ENCODE peak calls at places on chromosomes 1 and 21, in seven cellular contexts. One of them, this sample, is unnamed.

GRCh38 chr1:5525597-5526384 is 466.4 kb downstream of the NPHP4 start:
- DNase-seq in SK-N-SH: no peak
- DNase-seq in lung: no peak
- DNase-seq in lower lobe of right lung: no peak
- DNase-seq in mucosa of descending colon: no peak
- DNase-seq in hepatocyte: no peak
- DNase-seq in heart right ventricle: no peak
- DNase-seq in this sample: no peak

GRCh38 chr1:205988585-205988995 is 14.6 kb downstream of the RAB7B start:
- DNase-seq in lower lobe of right lung: no peak
- DNase-seq in heart right ventricle: no peak
- DNase-seq in mucosa of descending colon: no peak
- DNase-seq in SK-N-SH: no peak
- DNase-seq in hepatocyte: no peak
- DNase-seq in lung: no peak
- DNase-seq in this sample: no peak

GRCh38 chr1:211616231-211617031 is 37.5 kb upstream of the SLC30A1 start:
- DNase-seq in lower lobe of right lung: no peak
- DNase-seq in heart right ventricle: peak; percentile 69
- DNase-seq in lung: no peak
- DNase-seq in mucosa of descending colon: no peak
- DNase-seq in SK-N-SH: no peak
- DNase-seq in hepatocyte: no peak
- DNase-seq in this sample: no peak

GRCh38 chr1:51671527-51672325 is 54.8 kb downstream of the OSBPL9 start:
- DNase-seq in mucosa of descending colon: no peak
- DNase-seq in lung: no peak
- DNase-seq in SK-N-SH: peak; percentile 16
- DNase-seq in hepatocyte: no peak
- DNase-seq in heart right ventricle: no peak
- DNase-seq in lower lobe of right lung: no peak
- DNase-seq in this sample: no peak

GRCh38 chr1:66752000-66752592 is at the start of gene DYNLT5:
- DNase-seq in SK-N-SH: no peak
- DNase-seq in mucosa of descending colon: peak; percentile 29
- DNase-seq in lower lobe of right lung: peak; percentile 79
- DNase-seq in lung: peak; percentile 54
- DNase-seq in hepatocyte: peak; percentile 46
- DNase-seq in heart right ventricle: peak; percentile 74
- DNase-seq in this sample: no peak

GRCh38 chr1:228088586-228089498 is 6.3 kb downstream of the ARF1 start:
- DNase-seq in SK-N-SH: no peak
- DNase-seq in lung: no peak
- DNase-seq in lower lobe of right lung: peak; percentile 72
- DNase-seq in mucosa of descending colon: no peak
- DNase-seq in hepatocyte: no peak
- DNase-seq in heart right ventricle: no peak
- DNase-seq in this sample: peak; percentile 31

GRCh38 chr1:8858112-8858668 is 20.3 kb downstream of the ENO1 start:
- DNase-seq in lung: no peak
- DNase-seq in mucosa of descending colon: no peak
- DNase-seq in hepatocyte: peak; percentile 60
- DNase-seq in heart right ventricle: peak; percentile 68
- DNase-seq in lower lobe of right lung: no peak
- DNase-seq in SK-N-SH: no peak
- DNase-seq in this sample: no peak

GRCh38 chr1:184685116-184685515 is 69.5 kb downstream of the EDEM3 start:
- DNase-seq in SK-N-SH: no peak
- DNase-seq in lower lobe of right lung: no peak
- DNase-seq in heart right ventricle: no peak
- DNase-seq in lung: no peak
- DNase-seq in mucosa of descending colon: peak; percentile 11
- DNase-seq in hepatocyte: no peak
- DNase-seq in this sample: no peak

GRCh38 chr1:88061106-88061829 is 622.8 kb upstream of the PKN2 start:
- DNase-seq in heart right ventricle: peak; percentile 29
- DNase-seq in hepatocyte: peak; percentile 72
- DNase-seq in lower lobe of right lung: no peak
- DNase-seq in SK-N-SH: peak; percentile 14
- DNase-seq in mucosa of descending colon: peak; percentile 84
- DNase-seq in lung: no peak
- DNase-seq in this sample: no peak

GRCh38 chr1:27523666-27524020 is 33.7 kb upstream of the WASF2 start:
- DNase-seq in SK-N-SH: no peak
- DNase-seq in heart right ventricle: no peak
- DNase-seq in mucosa of descending colon: no peak
- DNase-seq in lower lobe of right lung: no peak
- DNase-seq in hepatocyte: peak; percentile 3
- DNase-seq in lung: no peak
- DNase-seq in this sample: no peak

GRCh38 chr1:201730611-201731010 is 98.3 kb upstream of the IPO9 start:
- DNase-seq in SK-N-SH: no peak
- DNase-seq in lower lobe of right lung: no peak
- DNase-seq in hepatocyte: no peak
- DNase-seq in mucosa of descending colon: no peak
- DNase-seq in heart right ventricle: no peak
- DNase-seq in lung: no peak
- DNase-seq in this sample: no peak

GRCh38 chr1:180842052-180842451 is 70.6 kb upstream of the KIAA1614 start:
- DNase-seq in hepatocyte: no peak
- DNase-seq in mucosa of descending colon: no peak
- DNase-seq in lower lobe of right lung: no peak
- DNase-seq in lung: no peak
- DNase-seq in heart right ventricle: no peak
- DNase-seq in SK-N-SH: peak; percentile 14
- DNase-seq in this sample: no peak

GRCh38 chr1:2322065-2322571 is 69.2 kb downstream of the MORN1 start:
- DNase-seq in heart right ventricle: peak; percentile 81
- DNase-seq in lung: peak; percentile 56
- DNase-seq in hepatocyte: peak; percentile 93
- DNase-seq in SK-N-SH: no peak
- DNase-seq in lower lobe of right lung: peak; percentile 78
- DNase-seq in mucosa of descending colon: no peak
- DNase-seq in this sample: peak; percentile 90
- TF ChIP-seq CTCF in heart right ventricle: no peak
- TF ChIP-seq CTCF in lung: no peak
- TF ChIP-seq CTCF in hepatocyte: peak; percentile 9
- TF ChIP-seq CTCF in SK-N-SH: no peak
- TF ChIP-seq CTCF in lower lobe of right lung: peak; percentile 8
- TF ChIP-seq CTCF in mucosa of descending colon: no peak
- TF ChIP-seq CTCF in this sample: no peak

GRCh38 chr1:232598133-232598532 is 31.8 kb downstream of the SIPA1L2 start:
- DNase-seq in lower lobe of right lung: no peak
- DNase-seq in lung: no peak
- DNase-seq in SK-N-SH: no peak
- DNase-seq in mucosa of descending colon: no peak
- DNase-seq in hepatocyte: no peak
- DNase-seq in heart right ventricle: no peak
- DNase-seq in this sample: no peak

GRCh38 chr1:232597721-232598120 is 32.2 kb downstream of the SIPA1L2 start:
- DNase-seq in mucosa of descending colon: no peak
- DNase-seq in lung: no peak
- DNase-seq in heart right ventricle: no peak
- DNase-seq in lower lobe of right lung: no peak
- DNase-seq in SK-N-SH: no peak
- DNase-seq in hepatocyte: no peak
- DNase-seq in this sample: no peak

GRCh38 chr1:232599178-232600041 is 30.5 kb downstream of the SIPA1L2 start:
- DNase-seq in SK-N-SH: peak; percentile 25
- DNase-seq in mucosa of descending colon: no peak
- DNase-seq in hepatocyte: no peak
- DNase-seq in lung: no peak
- DNase-seq in lower lobe of right lung: no peak
- DNase-seq in heart right ventricle: no peak
- DNase-seq in this sample: no peak

GRCh38 chr1:232600430-232601258 is 29.3 kb downstream of the SIPA1L2 start:
- DNase-seq in lung: no peak
- DNase-seq in heart right ventricle: no peak
- DNase-seq in SK-N-SH: no peak
- DNase-seq in mucosa of descending colon: no peak
- DNase-seq in hepatocyte: no peak
- DNase-seq in lower lobe of right lung: no peak
- DNase-seq in this sample: no peak

GRCh38 chr1:232598837-232599177 is 31.1 kb downstream of the SIPA1L2 start:
- DNase-seq in SK-N-SH: no peak
- DNase-seq in lung: no peak
- DNase-seq in mucosa of descending colon: no peak
- DNase-seq in lower lobe of right lung: no peak
- DNase-seq in heart right ventricle: no peak
- DNase-seq in hepatocyte: no peak
- DNase-seq in this sample: no peak
- H3K9me3 ChIP-seq in SK-N-SH: no peaks in the 10 kb centered on the region
- H3K9me3 ChIP-seq in lung: no peaks in the 10 kb centered on the region
- H3K9me3 ChIP-seq in mucosa of descending colon: no peaks in the 10 kb centered on the region
- H3K9me3 ChIP-seq in lower lobe of right lung: no peaks in the 10 kb centered on the region
- H3K9me3 ChIP-seq in heart right ventricle: no peaks in the 10 kb centered on the region
- H3K9me3 ChIP-seq in hepatocyte: no peaks in the 10 kb centered on the region
- H3K9me3 ChIP-seq in this sample: no peaks in the 10 kb centered on the region

GRCh38 chr1:983736-984475 is 2.0 kb upstream of the PERM1 start:
- DNase-seq in lung: no peak
- DNase-seq in lower lobe of right lung: no peak
- DNase-seq in heart right ventricle: peak; percentile 48
- DNase-seq in hepatocyte: peak; percentile 69
- DNase-seq in SK-N-SH: peak; percentile 92
- DNase-seq in mucosa of descending colon: peak; percentile 65
- DNase-seq in this sample: no peak
- H3K4me3 ChIP-seq in lung: no peak overlapping the region
- H3K4me3 ChIP-seq in lower lobe of right lung: no peak overlapping the region
- H3K4me3 ChIP-seq in heart right ventricle: peak overlapping the region; percentile 23
- H3K4me3 ChIP-seq in hepatocyte: no peak overlapping the region
- H3K4me3 ChIP-seq in SK-N-SH: peak overlapping the region; percentile 32
- H3K4me3 ChIP-seq in mucosa of descending colon: no peak overlapping the region
- H3K4me3 ChIP-seq in this sample: no peak overlapping the region

DNA sequence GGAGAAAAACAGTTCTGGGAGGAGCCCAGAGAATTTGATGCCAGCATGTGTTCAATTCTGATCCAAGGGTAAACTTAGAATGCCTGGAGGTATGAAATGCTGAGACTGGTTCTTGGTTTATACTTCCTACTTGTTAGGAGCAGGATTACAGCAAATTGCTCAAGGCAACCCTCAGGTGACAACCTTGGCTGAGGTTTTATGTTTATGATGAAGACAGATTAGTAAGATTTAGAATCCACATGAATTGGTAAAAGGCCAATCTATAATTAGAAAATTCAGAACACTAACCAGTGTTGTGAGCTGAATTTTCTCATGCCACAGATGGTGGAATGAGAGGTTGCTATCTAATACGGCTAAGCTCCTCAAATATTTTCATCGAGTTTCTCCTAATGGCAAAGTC is 235.3 kb upstream of the NRIP1 start:
- DNase-seq in lower lobe of right lung: no peak
- DNase-seq in SK-N-SH: no peak
- DNase-seq in heart right ventricle: no peak
- DNase-seq in mucosa of descending colon: no peak
- DNase-seq in lung: no peak
- DNase-seq in hepatocyte: no peak
- DNase-seq in this sample: no peak
- TF ChIP-seq CTCF in lower lobe of right lung: no peak
- TF ChIP-seq CTCF in SK-N-SH: no peak
- TF ChIP-seq CTCF in heart right ventricle: no peak
- TF ChIP-seq CTCF in mucosa of descending colon: no peak
- TF ChIP-seq CTCF in lung: no peak
- TF ChIP-seq CTCF in hepatocyte: no peak
- TF ChIP-seq CTCF in this sample: no peak

DNA sequence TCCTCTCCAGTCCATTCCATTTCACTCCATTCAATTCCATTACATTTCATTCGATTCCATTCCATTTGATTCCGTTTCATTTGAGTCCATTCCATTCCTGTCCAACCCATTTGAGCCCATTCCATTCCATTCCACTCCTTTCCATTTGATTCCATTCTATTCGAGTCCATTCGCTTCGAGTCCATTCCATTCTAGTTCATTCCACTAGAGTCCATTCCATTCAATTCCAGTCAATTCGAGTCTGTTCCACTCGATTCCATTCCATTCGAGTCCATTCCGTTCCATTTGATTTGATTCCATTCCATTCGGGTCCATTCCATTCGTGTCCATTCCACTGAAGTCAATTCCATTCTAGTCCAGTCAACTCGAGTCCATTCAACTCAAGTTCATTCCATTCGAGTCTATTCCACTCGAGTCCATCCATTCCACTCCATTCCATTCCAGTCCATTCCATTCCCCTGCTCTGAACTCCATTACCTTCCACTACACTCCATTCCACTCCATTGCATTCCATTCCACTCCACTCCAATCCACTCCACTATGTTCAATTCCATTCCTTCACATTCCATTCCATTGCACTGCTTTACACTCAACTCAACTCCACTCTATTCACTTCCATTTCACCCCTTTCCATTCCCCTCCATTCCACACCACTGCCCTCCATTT is 2569.4 kb upstream of the TPTE start:
- DNase-seq in mucosa of descending colon: no peak
- DNase-seq in hepatocyte: no peak
- DNase-seq in lung: no peak
- DNase-seq in lower lobe of right lung: no peak
- DNase-seq in SK-N-SH: no peak
- DNase-seq in heart right ventricle: no peak
- DNase-seq in this sample: no peak
- H3K9me3 ChIP-seq in mucosa of descending colon: peaks cover 99% of the 10 kb centered on the region
- H3K9me3 ChIP-seq in hepatocyte: peaks cover 84% of the 10 kb centered on the region
- H3K9me3 ChIP-seq in lung: peaks cover 52% of the 10 kb centered on the region
- H3K9me3 ChIP-seq in lower lobe of right lung: peaks cover 90% of the 10 kb centered on the region
- H3K9me3 ChIP-seq in SK-N-SH: peaks cover 25% of the 10 kb centered on the region
- H3K9me3 ChIP-seq in heart right ventricle: peaks cover 96% of the 10 kb centered on the region
- H3K9me3 ChIP-seq in this sample: peaks cover 100% of the 10 kb centered on the region

GRCh38 chr1:161432091-161432490 is 64.4 kb upstream of the CFAP126 start:
- DNase-seq in lower lobe of right lung: no peak
- DNase-seq in SK-N-SH: no peak
- DNase-seq in hepatocyte: no peak
- DNase-seq in heart right ventricle: no peak
- DNase-seq in lung: no peak
- DNase-seq in mucosa of descending colon: no peak
- DNase-seq in this sample: no peak

DNA sequence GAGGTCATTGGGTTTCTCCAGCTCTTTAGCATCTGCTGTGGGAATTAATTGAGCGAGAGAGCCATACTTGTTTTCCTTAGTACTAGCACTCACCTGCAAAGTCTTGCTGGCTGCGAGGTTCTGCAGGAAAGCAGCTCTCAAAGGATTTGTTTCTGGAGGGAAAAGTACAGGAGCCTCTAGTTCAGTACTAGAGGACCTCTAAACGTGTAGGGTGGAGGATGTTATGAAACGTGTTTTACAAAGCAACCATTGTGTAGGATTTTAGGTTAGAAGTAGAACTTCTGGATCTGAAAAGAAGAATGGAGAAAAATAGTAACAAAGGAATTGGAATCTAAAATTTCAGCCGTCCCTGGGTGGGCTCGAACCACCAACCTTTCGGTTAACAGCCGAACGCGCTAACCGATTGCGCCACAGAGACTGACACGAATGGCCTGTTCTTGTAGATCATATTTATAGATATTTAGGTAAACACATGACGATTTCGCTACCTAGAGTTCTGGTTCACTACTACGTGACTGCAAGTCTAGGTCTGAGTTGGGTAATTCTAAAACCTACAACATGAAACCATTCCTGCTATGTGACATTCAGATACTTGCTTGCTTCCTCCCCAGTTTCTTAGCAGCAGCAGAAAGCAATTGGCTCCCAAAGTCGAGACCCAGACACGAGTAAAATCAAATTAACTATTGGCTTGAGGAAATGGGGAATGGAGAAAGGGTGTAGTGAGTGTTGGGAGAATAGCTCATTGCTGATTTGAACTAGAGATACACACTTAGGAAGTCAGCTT is 60.2 kb upstream of the CFAP126 start:
- DNase-seq in lower lobe of right lung: no peak
- DNase-seq in SK-N-SH: peak; percentile 36
- DNase-seq in mucosa of descending colon: no peak
- DNase-seq in heart right ventricle: no peak
- DNase-seq in lung: no peak
- DNase-seq in hepatocyte: peak; percentile 63
- DNase-seq in this sample: no peak
- H3K4me3 ChIP-seq in lower lobe of right lung: peak overlapping the region; percentile 2
- H3K4me3 ChIP-seq in SK-N-SH: peak overlapping the region; percentile 41
- H3K4me3 ChIP-seq in mucosa of descending colon: no peak overlapping the region
- H3K4me3 ChIP-seq in heart right ventricle: no peak overlapping the region
- H3K4me3 ChIP-seq in lung: no peak overlapping the region
- H3K4me3 ChIP-seq in hepatocyte: peak overlapping the region; percentile 32
- H3K4me3 ChIP-seq in this sample: no peak overlapping the region